ENCODE peak calls at places on chromosomes 5 and 9, in ten cellular contexts. V is skeletal muscle cell; D is NCI-H1092 treated with DMSO at 0.1 percent for 48 hours; J is astrocyte of the hippocampus; A is stimulated activated CD4-positive, alpha-beta T cell treated with anti-CD3 and anti-CD28 coated beads, Interleukin-15, amount 100 ng/mL, for 48 hours; K is amniotic epithelial cell; P is GM23248; F is H54; M is WERI-Rb-1; R is right lobe of liver. W is an unnamed sample.

GRCh38 chr9:129954868-129955550 is 88.0 kb downstream of the FNBP1 start:
- DNase-seq in V (no peak), D (no peak), J (peak; percentile 42), A (no peak), K (peak; percentile 79), P (peak; percentile 30), F (no peak), M (no peak), R (no peak), W (no peak)

GRCh38 chr5:17118631-17119030 is 98.8 kb upstream of the BASP1 start:
- DNase-seq in V (peak; percentile 98), D (no peak), J (peak; percentile 76), A (no peak), K (peak; percentile 82), P (peak; percentile 97), F (peak; percentile 92), M (no peak), R (peak; percentile 47), W (peak; percentile 80)

GRCh38 chr5:65102501-65102825 is 333.7 kb downstream of the CWC27 start:
- DNase-seq in V (no peak), D (peak; percentile 51), J (no peak), A (no peak), K (no peak), P (no peak), F (no peak), M (no peak), R (no peak), W (no peak)

GRCh38 chr5:52920929-52921328 is 68.2 kb upstream of the ITGA2 start:
- DNase-seq in V (peak; percentile 18), D (no peak), J (peak; percentile 22), A (no peak), K (peak; percentile 56), P (peak; percentile 52), F (no peak), M (no peak), R (no peak), W (no peak)

GRCh38 chr9:37903581-37903830 is 421 bp downstream of the SLC25A51 start:
- DNase-seq in V (no peak), D (no peak), J (no peak), A (peak; percentile 27), K (no peak), P (peak; percentile 77), F (peak; percentile 26), M (no peak), R (peak; percentile 74), W (no peak)

GRCh38 chr5:111545031-111545430 is 32.7 kb upstream of the STARD4 start:
- DNase-seq in V (no peak), D (no peak), J (no peak), A (no peak), K (no peak), P (no peak), F (no peak), M (no peak), R (no peak), W (no peak)

GRCh38 chr5:135313946-135314345 is 85.1 kb downstream of the MACROH2A1 start:
- DNase-seq in V (no peak), D (no peak), J (no peak), A (no peak), K (no peak), P (no peak), F (no peak), M (no peak), R (peak; percentile 34), W (no peak)

GRCh38 chr5:14581891-14582796 is 552 bp downstream of the OTULINL start:
- DNase-seq in V (no peak), D (peak; percentile 75), J (peak; percentile 47), A (peak; percentile 68), K (no peak), P (peak; percentile 58), F (no peak), M (peak; percentile 92), R (peak; percentile 55), W (no peak)

GRCh38 chr5:112614986-112615385 is 122.7 kb upstream of the APC start:
- DNase-seq in V (no peak), D (no peak), J (no peak), A (no peak), K (no peak), P (peak; percentile 21), F (no peak), M (no peak), R (no peak), W (no peak)

GRCh38 chr9:29220852-29221251 is 1647.6 kb upstream of the C9orf72 start:
- DNase-seq in V (no peak), D (no peak), J (no peak), A (no peak), K (no peak), P (no peak), F (no peak), M (no peak), R (no peak), W (no peak)

GRCh38 chr5:31889131-31889561 is 250.2 kb downstream of the PDZD2 start:
- DNase-seq in V (no peak), D (peak; percentile 40), J (peak; percentile 41), A (no peak), K (no peak), P (no peak), F (no peak), M (peak; percentile 32), R (no peak), W (no peak)

GRCh38 chr9:90766736-90767135 is 34.9 kb upstream of the SYK start:
- DNase-seq in V (no peak), D (no peak), J (no peak), A (no peak), K (no peak), P (no peak), F (no peak), M (no peak), R (no peak), W (no peak)

GRCh38 chr9:99167120-99167519 is 54.6 kb downstream of the ALG2 start:
- DNase-seq in V (no peak), D (no peak), J (no peak), A (no peak), K (no peak), P (no peak), F (no peak), M (no peak), R (no peak), W (no peak)

GRCh38 chr9:85742630-85742928 is 825 bp upstream of the AGTPBP1 start:
- DNase-seq in V (peak; percentile 64), D (no peak), J (no peak), A (no peak), K (peak; percentile 98), P (peak; percentile 84), F (no peak), M (no peak), R (no peak), W (peak; percentile 24)